ENCODE peak calls at places on chromosomes 16 and 17, in four cellular contexts. Q, S, B and M are unnamed samples.

GRCh38 chr16:84302111-84302954 is 7.7 kb downstream of the WFDC1 start:
- DNase-seq in S (no peak), B (no peak), Q (no peak), M (no peak)

GRCh38 chr16:31386157-31386984 is 6.8 kb upstream of the ITGAD start:
- DNase-seq in S (no peak), Q (no peak), B (peak), M (no peak)

GRCh38 chr16:2841606-2842339 is 11.7 kb downstream of the ZG16B start:
- DNase-seq in S (no peak), Q (no peak), B (no peak), M (no peak)

GRCh38 chr16:56682703-56683397 is 580 bp downstream of the MT1X start:
- DNase-seq in S (no peak), Q (no peak), B (no peak), M (no peak)

GRCh38 chr16:942436-943060 is 28.2 kb downstream of the LMF1 start:
- DNase-seq in S (no peak), B (no peak), Q (no peak), M (no peak)

GRCh38 chr17:35376245-35376644 is 2.8 kb upstream of the SLFN11 start:
- DNase-seq in B (no peak), S (no peak), Q (no peak), M (no peak)

GRCh38 chr16:87295661-87296531 is 21.3 kb downstream of the C16orf95 start:
- DNase-seq in Q (no peak), S (no peak), B (no peak), M (no peak)

GRCh38 chr17:78890111-78890897 is 12.7 kb downstream of the CEP295NL start:
- DNase-seq in B (peak), S (no peak), Q (no peak), M (peak)

GRCh38 chr16:54673353-54673752 is 257.3 kb upstream of the IRX5 start:
- DNase-seq in B (no peak), S (no peak), Q (no peak), M (no peak)

GRCh38 chr16:12321363-12321762 is 344.8 kb downstream of the SNX29 start:
- DNase-seq in B (no peak), S (no peak), Q (no peak), M (no peak)

GRCh38 chr16:30903596-30903995 is 7.2 kb downstream of the CTF1 start:
- DNase-seq in S (no peak), B (peak), Q (no peak), M (no peak)

GRCh38 chr16:19432429-19432828 is 14.7 kb downstream of the TMC5 start:
- DNase-seq in S (no peak), Q (no peak), B (no peak), M (no peak)

DNA sequence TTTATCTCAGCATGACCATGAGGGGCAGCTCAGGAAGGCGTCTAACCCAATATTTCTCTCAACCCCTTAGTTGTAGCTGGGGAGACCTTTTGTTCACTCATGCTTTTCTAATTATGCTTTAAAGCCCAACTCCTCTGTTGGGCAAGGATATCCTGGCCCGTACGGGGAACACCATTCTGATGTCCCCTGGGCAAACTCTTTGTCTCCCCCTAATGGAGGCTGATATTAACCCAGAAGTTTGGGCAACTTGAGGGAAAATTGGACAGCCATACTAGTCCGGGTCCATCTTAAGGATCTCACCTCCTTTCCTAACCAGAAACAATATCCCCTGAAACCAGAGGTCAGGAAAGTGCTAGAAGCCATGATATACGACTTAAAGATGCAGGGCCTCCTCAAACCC is 143.7 kb upstream of the COX10 start:
- DNase-seq in Q (no peak), S (no peak), B (no peak), M (no peak)
- TF ChIP-seq CTCF in Q (no peak), S (no peak), B (no peak), M (no peak)

GRCh38 chr17:3043737-3044365 is 19.6 kb downstream of the OR1D5 start:
- DNase-seq in B (no peak), S (no peak), Q (no peak), M (no peak)
- TF ChIP-seq CTCF in B (peak), S (no peak), Q (no peak), M (peak)

GRCh38 chr16:27214084-27214961 is 11.0 kb downstream of the KDM8 start:
- DNase-seq in Q (no peak), S (no peak), B (no peak), M (no peak)

GRCh38 chr16:27217256-27217655 is 13.9 kb downstream of the KDM8 start:
- DNase-seq in B (no peak), S (no peak), Q (no peak), M (no peak)

GRCh38 chr16:27215660-27216059 is 12.3 kb downstream of the KDM8 start:
- DNase-seq in B (no peak), S (no peak), Q (no peak), M (no peak)

GRCh38 chr16:27218756-27219155 is 15.4 kb downstream of the KDM8 start:
- DNase-seq in B (no peak), Q (no peak), S (no peak), M (no peak)

GRCh38 chr16:27216297-27216885 is 13.1 kb downstream of the KDM8 start:
- DNase-seq in S (no peak), B (no peak), Q (no peak), M (no peak)
- TF ChIP-seq CTCF in S (no peak), B (no peak), Q (no peak), M (no peak)

GRCh38 chr17:29146369-29146972 is 33.7 kb downstream of the MYO18A start:
- DNase-seq in B (no peak), Q (no peak), S (no peak), M (no peak)

GRCh38 chr17:29145289-29146058 is 34.7 kb downstream of the MYO18A start:
- DNase-seq in B (peak), Q (no peak), S (no peak), M (no peak)

GRCh38 chr17:29141484-29141835 is 38.7 kb downstream of the MYO18A start:
- DNase-seq in B (no peak), Q (no peak), S (no peak), M (no peak)

GRCh38 chr17:29140631-29141483 is 39.3 kb downstream of the MYO18A start:
- DNase-seq in Q (no peak), S (no peak), B (peak), M (no peak)

DNA sequence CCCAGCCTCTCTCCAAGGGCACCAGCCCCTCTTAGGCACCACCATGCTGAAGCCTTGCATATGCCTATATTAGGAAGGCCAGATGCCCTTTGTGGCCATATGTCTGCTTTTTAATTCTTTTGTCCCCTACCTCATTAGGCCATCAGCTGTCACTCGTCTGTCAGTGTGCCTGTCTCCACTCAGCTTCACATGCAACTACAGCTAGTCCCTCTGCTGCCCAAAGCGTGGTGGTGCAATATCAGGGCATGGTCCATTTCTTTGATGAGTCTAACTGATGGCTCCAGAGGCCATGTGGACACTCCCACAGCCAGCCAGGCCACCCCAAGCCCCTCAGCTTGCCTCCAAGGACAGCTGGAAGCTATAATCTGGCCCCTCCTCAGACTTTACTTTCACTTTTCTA is 36.3 kb downstream of the MYO18A start:
- DNase-seq in Q (no peak), S (no peak), B (no peak), M (no peak)
- TF ChIP-seq CTCF in Q (no peak), S (peak), B (no peak), M (no peak)

GRCh38 chr16:23597003-23597756 is 1.1 kb upstream of the NDUFAB1 start:
- DNase-seq in B (peak), Q (no peak), S (no peak), M (no peak)
- TF ChIP-seq CTCF in B (no peak), Q (no peak), S (no peak), M (no peak)

GRCh38 chr16:70582280-70582978 is 58.8 kb downstream of the SF3B3 start:
- DNase-seq in B (no peak), S (no peak), Q (no peak), M (no peak)
- TF ChIP-seq CTCF in B (peak), S (peak), Q (no peak), M (no peak)